ENCODE peak calls at places on chromosomes 5 and 9, in five cellular contexts. G, A, L, F and P are unnamed samples.
A peak's percentile ranks its signal among the peaks of the same experiment; 100 is the strongest.

GRCh38 chr9:6557883-6558282 is 87.6 kb downstream of the GLDC start:
- DNase-seq in G (no peak), A (no peak), L (no peak), F (no peak), P (no peak)

GRCh38 chr5:95818181-95819147 is 4.1 kb downstream of the GLRX start:
- DNase-seq in G (no peak), A (peak; percentile 94), L (no peak), F (no peak), P (no peak)

GRCh38 chr9:136342191-136343120 is 15.1 kb downstream of the GPSM1 start:
- DNase-seq in G (no peak), A (no peak), L (peak; percentile 68), F (no peak), P (no peak)

GRCh38 chr5:142872795-142873194 is 102.6 kb downstream of the ARHGAP26 start:
- DNase-seq in G (no peak), A (no peak), L (peak; percentile 57), F (peak; percentile 42), P (peak; percentile 95)

GRCh38 chr5:81065492-81065891 is 105.3 kb downstream of the RASGRF2 start:
- DNase-seq in G (no peak), A (no peak), L (no peak), F (no peak), P (no peak)

GRCh38 chr5:43066799-43067741 is 27.0 kb upstream of the ANXA2R start:
- DNase-seq in G (peak; percentile 85), A (peak; percentile 33), L (peak; percentile 93), F (peak; percentile 90), P (peak; percentile 79)

GRCh38 chr5:177520906-177521513 is 4.2 kb upstream of the DDX41 start:
- DNase-seq in G (no peak), A (no peak), L (no peak), F (peak; percentile 82), P (no peak)

GRCh38 chr5:146069780-146070099 is 35.6 kb downstream of the PLAC8L1 start:
- DNase-seq in G (no peak), A (no peak), L (no peak), F (no peak), P (no peak)

GRCh38 chr5:32312194-32312681 is 501 bp downstream of the MTMR12 start:
- DNase-seq in G (peak; percentile 26), A (no peak), L (peak; percentile 37), F (peak; percentile 55), P (peak; percentile 57)